ENCODE peak calls at places on chromosomes 5 and 9, in five cellular contexts. C, A, I, T and L are unnamed samples.

GRCh38 chr9:70439991-70440706 is 25.7 kb upstream of the KLF9 start:
- DNase-seq in I (no peak), T (no peak), A (no peak), C (peak; percentile 91), L (no peak)

GRCh38 chr9:115595951-115596742 is 478.2 kb upstream of the TNC start:
- DNase-seq in T (no peak), A (no peak), I (no peak), C (peak; percentile 59), L (peak; percentile 100)

GRCh38 chr5:135075621-135076585 is 41.9 kb upstream of the PITX1 start:
- DNase-seq in I (no peak), A (no peak), T (no peak), C (peak; percentile 42), L (no peak)

GRCh38 chr9:92706218-92706940 is 36.4 kb upstream of the IPPK start:
- DNase-seq in I (no peak), C (no peak), T (peak; percentile 15), A (no peak), L (no peak)

GRCh38 chr5:17024686-17025180 is 88.6 kb upstream of the MYO10 start:
- DNase-seq in A (no peak), I (no peak), T (no peak), C (peak; percentile 62), L (no peak)

GRCh38 chr5:14218011-14218410 is 74.9 kb downstream of the TRIO start:
- DNase-seq in A (no peak), C (no peak), I (no peak), T (no peak), L (no peak)

GRCh38 chr9:136988872-136989271 is 3.4 kb upstream of the PAXX start:
- DNase-seq in C (no peak), T (no peak), A (no peak), I (no peak), L (no peak)

GRCh38 chr5:142982821-142983200 is 212.6 kb downstream of the ARHGAP26 start:
- DNase-seq in I (no peak), C (no peak), A (no peak), T (no peak), L (no peak)

GRCh38 chr5:53438486-53439472 is 41.6 kb upstream of the FST start:
- DNase-seq in A (no peak), I (no peak), T (no peak), C (peak; percentile 66), L (no peak)

GRCh38 chr9:97462914-97463313 is 38.6 kb upstream of the TMOD1 start:
- DNase-seq in T (no peak), I (no peak), A (no peak), C (no peak), L (no peak)

GRCh38 chr9:78439866-78440830 is 143.2 kb downstream of the PSAT1 start:
- DNase-seq in C (no peak), A (no peak), T (no peak), I (no peak), L (no peak)

GRCh38 chr5:127053049-127053448 is 20.3 kb downstream of the C5orf63 start:
- DNase-seq in I (no peak), A (no peak), C (no peak), T (no peak), L (no peak)

GRCh38 chr5:67752357-67752708 is 463.2 kb upstream of the PIK3R1 start:
- DNase-seq in T (no peak), I (no peak), A (no peak), C (no peak), L (no peak)

GRCh38 chr5:58188287-58188651 is 271.6 kb downstream of the PLK2 start:
- DNase-seq in A (peak; percentile 99), C (peak; percentile 39), T (no peak), I (no peak), L (no peak)

GRCh38 chr5:26259081-26259480 is 779.3 kb downstream of the CDH9 start:
- DNase-seq in C (no peak), A (no peak), T (no peak), I (no peak), L (no peak)

GRCh38 chr9:2411459-2412215 is 209.9 kb upstream of the VLDLR start:
- DNase-seq in A (peak; percentile 38), T (no peak), C (no peak), I (no peak), L (no peak)

GRCh38 chr5:172623313-172623980 is 17.6 kb upstream of the NEURL1B start:
- DNase-seq in A (no peak), I (no peak), T (no peak), C (no peak), L (no peak)

GRCh38 chr9:2087500-2088313 is 72.6 kb downstream of the SMARCA2 start:
- DNase-seq in C (peak; percentile 64), T (no peak), A (no peak), I (no peak), L (no peak)

GRCh38 chr9:91060520-91061343 is 259.1 kb downstream of the SYK start:
- DNase-seq in C (peak; percentile 100), I (peak; percentile 42), T (no peak), A (peak; percentile 93), L (no peak)

GRCh38 chr5:115329475-115329874 is 33.0 kb upstream of the CCDC112 start:
- DNase-seq in C (no peak), I (no peak), T (no peak), A (no peak), L (no peak)

GRCh38 chr9:13942695-13943094 is 371.2 kb downstream of the NFIB start:
- DNase-seq in A (peak; percentile 74), T (no peak), I (peak; percentile 15), C (peak; percentile 89), L (no peak)

GRCh38 chr5:138807182-138807581 is 54.0 kb downstream of the CTNNA1 start:
- DNase-seq in I (no peak), A (no peak), T (no peak), C (no peak), L (no peak)

GRCh38 chr9:134922066-134922931 is 4.6 kb upstream of the FCN1 start:
- DNase-seq in A (no peak), T (no peak), C (peak; percentile 47), I (peak; percentile 44), L (no peak)

GRCh38 chr5:59180515-59180914 is 597.6 kb downstream of the RAB3C start:
- DNase-seq in T (no peak), I (no peak), A (no peak), C (no peak), L (no peak)

GRCh38 chr5:91690921-91691320 is 307.8 kb upstream of the ARRDC3 start:
- DNase-seq in C (no peak), A (no peak), T (no peak), I (no peak), L (no peak)

GRCh38 chr5:140267559-140268018 is 35.3 kb downstream of the PFDN1 start:
- DNase-seq in T (no peak), A (no peak), C (no peak), I (no peak), L (no peak)

GRCh38 chr5:150129813-150130492 is 25.7 kb downstream of the PDGFRB start:
- DNase-seq in C (peak; percentile 84), I (peak; percentile 76), A (peak; percentile 50), T (peak; percentile 7), L (no peak)

GRCh38 chr5:146965781-146966659 is 87.5 kb upstream of the PPP2R2B start:
- DNase-seq in I (no peak), A (peak; percentile 51), T (peak; percentile 24), C (peak; percentile 79), L (peak; percentile 16)

GRCh38 chr9:35687972-35688557 is 1.7 kb downstream of the TPM2 start:
- DNase-seq in A (no peak), I (peak; percentile 58), T (no peak), C (peak; percentile 19), L (no peak)
- H3K27ac ChIP-seq in A (peak overlapping the region; percentile 75), I (peak overlapping the region; percentile 100), T (no peak overlapping the region), C (peak overlapping the region; percentile 84), L (no peak overlapping the region)

GRCh38 chr9:81108821-81109220 is 580.5 kb downstream of the TLE1 start:
- DNase-seq in I (no peak), C (no peak), A (peak; percentile 65), T (no peak), L (no peak)

GRCh38 chr9:81116340-81117207 is 572.8 kb downstream of the TLE1 start:
- DNase-seq in A (no peak), C (peak; percentile 12), I (no peak), T (no peak), L (no peak)

GRCh38 chr9:81108391-81108790 is 581.0 kb downstream of the TLE1 start:
- DNase-seq in C (no peak), T (no peak), A (peak; percentile 76), I (no peak), L (no peak)

GRCh38 chr9:81113408-81114124 is 575.8 kb downstream of the TLE1 start:
- DNase-seq in A (no peak), T (no peak), C (no peak), I (no peak), L (no peak)

DNA sequence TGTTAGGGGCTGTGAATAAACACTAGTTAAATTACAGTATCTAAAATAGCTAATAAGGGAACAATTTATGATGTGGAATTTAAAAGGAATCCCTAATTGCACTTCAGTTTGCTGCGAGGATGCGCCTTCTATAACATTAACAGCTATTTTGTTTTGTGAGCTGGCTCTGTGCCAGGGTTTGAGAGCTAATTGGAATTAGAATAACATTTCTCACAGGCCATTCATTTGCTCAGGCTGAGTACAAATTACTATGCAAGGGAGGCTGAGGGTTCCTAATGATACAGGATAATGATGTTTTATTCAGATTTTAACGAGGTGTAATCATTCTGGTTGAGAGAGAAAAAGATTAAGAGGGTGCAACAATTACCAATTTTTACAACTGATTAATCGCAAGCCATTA is 576.7 kb downstream of the TLE1 start:
- DNase-seq in A (no peak), I (no peak), T (no peak), C (no peak), L (no peak)
- H3K27ac ChIP-seq in A (no peak overlapping the region), I (no peak overlapping the region), T (no peak overlapping the region), C (no peak overlapping the region), L (no peak overlapping the region)

GRCh38 chr5:33837301-33837700 is 54.5 kb downstream of the ADAMTS12 start:
- DNase-seq in A (no peak), T (no peak), I (no peak), C (no peak), L (no peak)
- H3K27ac ChIP-seq in A (no peak overlapping the region), T (no peak overlapping the region), I (no peak overlapping the region), C (no peak overlapping the region), L (no peak overlapping the region)

DNA sequence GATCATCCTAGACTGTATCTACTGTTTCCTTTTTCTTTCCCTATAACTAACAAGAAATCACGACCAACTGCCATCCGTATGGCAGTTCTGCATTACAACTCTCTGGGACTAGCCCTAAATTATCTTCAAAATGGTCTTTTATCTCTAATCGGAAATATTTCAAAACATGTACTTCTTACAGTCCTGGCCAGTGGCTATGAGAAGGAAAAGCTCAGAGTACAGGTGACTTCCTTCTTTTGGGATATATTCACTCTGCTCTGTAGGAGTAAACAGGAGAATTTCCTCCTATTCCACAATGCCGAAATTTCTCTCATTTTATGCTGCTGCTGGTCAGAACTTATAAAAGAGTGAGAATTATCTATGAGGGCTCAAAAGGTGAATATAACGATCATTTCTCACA is 1.8 kb upstream of the SEPTIN8 start:
- DNase-seq in A (no peak), I (no peak), T (no peak), C (no peak), L (no peak)
- H3K27ac ChIP-seq in A (no peak overlapping the region), I (no peak overlapping the region), T (no peak overlapping the region), C (no peak overlapping the region), L (no peak overlapping the region)